ENCODE peak calls at places on chromosomes 11 and 22, in ten cellular contexts. F is hippocampal formation; A is T-helper 1 cell; L is stimulated activated CD8-positive, alpha-beta memory T cell treated with anti-CD3 and anti-CD28 coated beads, Interleukin-4, amount 100 ng/mL, for 1 hour; N is retina; C is putamen; K is BE2C; W is ELR; X is NCI-H1105; S is posterior cingulate gyrus. Q is an unnamed sample.
A peak's percentile ranks its signal among the peaks of the same experiment; 100 is the strongest.

GRCh38 chr22:48851933-48852549 is 975.6 kb downstream of the BRD1 start:
- DNase-seq in W (no peak), C (no peak), N (no peak), L (no peak), S (no peak), F (no peak), A (no peak), X (no peak), K (no peak), Q (no peak)

GRCh38 chr11:125591659-125592304 is 870 bp upstream of the STT3A start:
- DNase-seq in N (no peak), K (peak; percentile 34), C (no peak), X (no peak), F (peak; percentile 39), L (peak; percentile 13), S (peak; percentile 78), A (peak; percentile 14), W (peak; percentile 54), Q (peak; percentile 23)

GRCh38 chr11:67352546-67353316 is 615 bp downstream of the POLD4 start:
- DNase-seq in N (no peak), C (no peak), X (peak; percentile 75), F (no peak), K (peak; percentile 52), W (peak; percentile 50), S (peak; percentile 75), A (peak; percentile 59), L (no peak), Q (no peak)

GRCh38 chr22:31730344-31730711 is 19.6 kb downstream of the PRR14L start:
- DNase-seq in F (no peak), A (no peak), N (no peak), L (no peak), W (peak; percentile 13), S (no peak), X (no peak), C (no peak), K (no peak), Q (no peak)

GRCh38 chr11:102155676-102156075 is 45.4 kb downstream of the YAP1 start:
- DNase-seq in A (no peak), K (no peak), W (no peak), C (no peak), X (no peak), N (no peak), L (no peak), S (no peak), F (no peak), Q (no peak)

GRCh38 chr22:30208631-30209603 is 37.6 kb downstream of the LIF start:
- DNase-seq in N (no peak), X (no peak), K (peak; percentile 48), W (peak; percentile 85), L (no peak), F (no peak), A (no peak), C (no peak), S (no peak), Q (no peak)

GRCh38 chr11:40877256-40877655 is 582.2 kb downstream of the LRRC4C start:
- DNase-seq in C (no peak), A (no peak), W (peak; percentile 71), L (no peak), N (no peak), S (no peak), K (no peak), X (no peak), F (no peak), Q (no peak)

GRCh38 chr22:32325416-32325801 is 32.3 kb upstream of the RFPL3 start:
- DNase-seq in L (no peak), S (no peak), A (no peak), C (no peak), K (peak; percentile 70), W (no peak), N (no peak), X (peak; percentile 20), F (no peak), Q (no peak)

GRCh38 chr11:10920205-10920604 is 62.4 kb upstream of the ZBED5 start:
- DNase-seq in X (no peak), S (no peak), L (no peak), N (no peak), K (no peak), W (no peak), A (no peak), C (no peak), F (no peak), Q (no peak)